ENCODE peak calls at places on chromosomes 7 and 10, in seven cellular contexts. One of them, this sample, is unnamed.
A peak's percentile ranks its signal among the peaks of the same experiment; 100 is the strongest.

GRCh38 chr7:745431-745980 is 18.4 kb upstream of the PRKAR1B start:
- DNase-seq in GM12891: no peak
- DNase-seq in Panc1: no peak
- DNase-seq in T follicular helper cell: no peak
- DNase-seq in CD4-positive, alpha-beta T cell: no peak
- DNase-seq in NCI-H345: no peak
- DNase-seq in germinal center: no peak
- DNase-seq in this sample: no peak

GRCh38 chr7:30470163-30470770 is 8.3 kb downstream of the NOD1 start:
- DNase-seq in GM12891: no peak
- DNase-seq in Panc1: no peak
- DNase-seq in NCI-H345: no peak
- DNase-seq in T follicular helper cell: no peak
- DNase-seq in germinal center: no peak
- DNase-seq in CD4-positive, alpha-beta T cell: no peak
- DNase-seq in this sample: no peak

GRCh38 chr10:50347394-50347802 is 96.1 kb upstream of the ASAH2 start:
- DNase-seq in germinal center: no peak
- DNase-seq in T follicular helper cell: no peak
- DNase-seq in CD4-positive, alpha-beta T cell: no peak
- DNase-seq in GM12891: peak; percentile 16
- DNase-seq in NCI-H345: no peak
- DNase-seq in Panc1: no peak
- DNase-seq in this sample: no peak

GRCh38 chr10:43203491-43204393 is 63.1 kb downstream of the RASGEF1A start:
- DNase-seq in GM12891: peak; percentile 59
- DNase-seq in NCI-H345: peak; percentile 73
- DNase-seq in CD4-positive, alpha-beta T cell: no peak
- DNase-seq in Panc1: peak; percentile 38
- DNase-seq in germinal center: peak; percentile 46
- DNase-seq in T follicular helper cell: no peak
- DNase-seq in this sample: peak; percentile 58

GRCh38 chr10:132627736-132628512 is 90.3 kb downstream of the INPP5A start:
- DNase-seq in GM12891: no peak
- DNase-seq in NCI-H345: no peak
- DNase-seq in germinal center: no peak
- DNase-seq in Panc1: no peak
- DNase-seq in CD4-positive, alpha-beta T cell: no peak
- DNase-seq in T follicular helper cell: no peak
- DNase-seq in this sample: no peak

GRCh38 chr10:111107846-111108245 is 31.0 kb downstream of the ADRA2A start:
- DNase-seq in CD4-positive, alpha-beta T cell: no peak
- DNase-seq in NCI-H345: no peak
- DNase-seq in Panc1: no peak
- DNase-seq in germinal center: no peak
- DNase-seq in GM12891: no peak
- DNase-seq in T follicular helper cell: no peak
- DNase-seq in this sample: no peak

GRCh38 chr10:64113796-64114195 is 592.6 kb downstream of the REEP3 start:
- DNase-seq in CD4-positive, alpha-beta T cell: no peak
- DNase-seq in NCI-H345: no peak
- DNase-seq in germinal center: no peak
- DNase-seq in T follicular helper cell: no peak
- DNase-seq in GM12891: no peak
- DNase-seq in Panc1: no peak
- DNase-seq in this sample: no peak

GRCh38 chr7:139673230-139673629 is 104.6 kb downstream of the HIPK2 start:
- DNase-seq in T follicular helper cell: no peak
- DNase-seq in Panc1: no peak
- DNase-seq in GM12891: peak; percentile 30
- DNase-seq in NCI-H345: no peak
- DNase-seq in germinal center: no peak
- DNase-seq in CD4-positive, alpha-beta T cell: no peak
- DNase-seq in this sample: no peak

GRCh38 chr7:7889791-7890568 is 78.6 kb upstream of the GLCCI1 start:
- DNase-seq in Panc1: no peak
- DNase-seq in CD4-positive, alpha-beta T cell: no peak
- DNase-seq in T follicular helper cell: no peak
- DNase-seq in germinal center: no peak
- DNase-seq in NCI-H345: no peak
- DNase-seq in GM12891: no peak
- DNase-seq in this sample: no peak

GRCh38 chr7:36129048-36129534 is 24.0 kb upstream of the EEPD1 start:
- DNase-seq in germinal center: no peak
- DNase-seq in T follicular helper cell: no peak
- DNase-seq in GM12891: no peak
- DNase-seq in CD4-positive, alpha-beta T cell: no peak
- DNase-seq in Panc1: peak; percentile 82
- DNase-seq in NCI-H345: peak; percentile 26
- DNase-seq in this sample: no peak

GRCh38 chr7:74032191-74032490 is 4.2 kb downstream of the ELN start:
- DNase-seq in T follicular helper cell: no peak
- DNase-seq in Panc1: no peak
- DNase-seq in germinal center: no peak
- DNase-seq in CD4-positive, alpha-beta T cell: no peak
- DNase-seq in NCI-H345: no peak
- DNase-seq in GM12891: no peak
- DNase-seq in this sample: no peak

GRCh38 chr10:115606727-115607126 is 513.6 kb downstream of the ATRNL1 start:
- DNase-seq in germinal center: no peak
- DNase-seq in GM12891: no peak
- DNase-seq in Panc1: no peak
- DNase-seq in T follicular helper cell: no peak
- DNase-seq in NCI-H345: peak; percentile 3
- DNase-seq in CD4-positive, alpha-beta T cell: no peak
- DNase-seq in this sample: no peak

GRCh38 chr7:155448632-155449007 is 9.3 kb upstream of the EN2 start:
- DNase-seq in NCI-H345: no peak
- DNase-seq in germinal center: no peak
- DNase-seq in CD4-positive, alpha-beta T cell: no peak
- DNase-seq in Panc1: no peak
- DNase-seq in T follicular helper cell: no peak
- DNase-seq in GM12891: no peak
- DNase-seq in this sample: no peak

GRCh38 chr10:101394522-101395133 is 40.7 kb downstream of the BTRC start:
- DNase-seq in T follicular helper cell: no peak
- DNase-seq in Panc1: no peak
- DNase-seq in GM12891: no peak
- DNase-seq in NCI-H345: no peak
- DNase-seq in CD4-positive, alpha-beta T cell: no peak
- DNase-seq in germinal center: no peak
- DNase-seq in this sample: no peak

GRCh38 chr7:136859798-136860197 is 8.7 kb upstream of the CHRM2 start:
- DNase-seq in GM12891: no peak
- DNase-seq in NCI-H345: no peak
- DNase-seq in Panc1: no peak
- DNase-seq in CD4-positive, alpha-beta T cell: no peak
- DNase-seq in T follicular helper cell: no peak
- DNase-seq in germinal center: no peak
- DNase-seq in this sample: no peak

GRCh38 chr10:123517376-123517775 is 148.8 kb upstream of the GPR26 start:
- DNase-seq in T follicular helper cell: no peak
- DNase-seq in germinal center: no peak
- DNase-seq in GM12891: no peak
- DNase-seq in NCI-H345: no peak
- DNase-seq in CD4-positive, alpha-beta T cell: no peak
- DNase-seq in Panc1: no peak
- DNase-seq in this sample: no peak

GRCh38 chr10:105503714-105504113 is 862.6 kb downstream of the SORCS3 start:
- DNase-seq in NCI-H345: no peak
- DNase-seq in CD4-positive, alpha-beta T cell: no peak
- DNase-seq in T follicular helper cell: no peak
- DNase-seq in germinal center: no peak
- DNase-seq in Panc1: no peak
- DNase-seq in GM12891: no peak
- DNase-seq in this sample: no peak

GRCh38 chr10:13882112-13882711 is 295.4 kb downstream of the PRPF18 start:
- DNase-seq in NCI-H345: no peak
- DNase-seq in CD4-positive, alpha-beta T cell: no peak
- DNase-seq in Panc1: peak; percentile 57
- DNase-seq in GM12891: no peak
- DNase-seq in germinal center: no peak
- DNase-seq in T follicular helper cell: no peak
- DNase-seq in this sample: no peak

GRCh38 chr10:84291389-84291788 is 37.0 kb upstream of the CCSER2 start:
- DNase-seq in NCI-H345: no peak
- DNase-seq in GM12891: no peak
- DNase-seq in Panc1: no peak
- DNase-seq in T follicular helper cell: no peak
- DNase-seq in CD4-positive, alpha-beta T cell: no peak
- DNase-seq in germinal center: no peak
- DNase-seq in this sample: no peak

GRCh38 chr10:103708627-103709288 is 146.6 kb downstream of the SH3PXD2A start:
- DNase-seq in NCI-H345: no peak
- DNase-seq in CD4-positive, alpha-beta T cell: no peak
- DNase-seq in germinal center: no peak
- DNase-seq in GM12891: no peak
- DNase-seq in Panc1: no peak
- DNase-seq in T follicular helper cell: no peak
- DNase-seq in this sample: no peak

GRCh38 chr10:24415455-24416169 is 206.7 kb downstream of the KIAA1217 start:
- DNase-seq in germinal center: no peak
- DNase-seq in CD4-positive, alpha-beta T cell: no peak
- DNase-seq in GM12891: no peak
- DNase-seq in T follicular helper cell: no peak
- DNase-seq in Panc1: no peak
- DNase-seq in NCI-H345: no peak
- DNase-seq in this sample: no peak

GRCh38 chr7:129610709-129611245 is 743 bp upstream of the NRF1 start:
- DNase-seq in Panc1: no peak
- DNase-seq in GM12891: no peak
- DNase-seq in CD4-positive, alpha-beta T cell: no peak
- DNase-seq in T follicular helper cell: no peak
- DNase-seq in NCI-H345: no peak
- DNase-seq in germinal center: no peak
- DNase-seq in this sample: no peak

GRCh38 chr10:103661951-103662405 is 168.5 kb downstream of the NEURL1 start:
- DNase-seq in NCI-H345: no peak
- DNase-seq in GM12891: no peak
- DNase-seq in T follicular helper cell: no peak
- DNase-seq in germinal center: no peak
- DNase-seq in CD4-positive, alpha-beta T cell: no peak
- DNase-seq in Panc1: no peak
- DNase-seq in this sample: no peak

GRCh38 chr7:105028004-105028403 is 14.0 kb downstream of the KMT2E start:
- DNase-seq in T follicular helper cell: no peak
- DNase-seq in Panc1: no peak
- DNase-seq in CD4-positive, alpha-beta T cell: no peak
- DNase-seq in germinal center: no peak
- DNase-seq in GM12891: no peak
- DNase-seq in NCI-H345: no peak
- DNase-seq in this sample: no peak

GRCh38 chr10:117746541-117747195 is 204.1 kb downstream of the EMX2 start:
- DNase-seq in CD4-positive, alpha-beta T cell: no peak
- DNase-seq in NCI-H345: no peak
- DNase-seq in germinal center: no peak
- DNase-seq in T follicular helper cell: no peak
- DNase-seq in GM12891: no peak
- DNase-seq in Panc1: no peak
- DNase-seq in this sample: no peak

GRCh38 chr10:98414932-98415709 is at the start of gene PYROXD2:
- DNase-seq in T follicular helper cell: peak; percentile 25
- DNase-seq in GM12891: peak; percentile 82
- DNase-seq in Panc1: no peak
- DNase-seq in germinal center: peak; percentile 28
- DNase-seq in CD4-positive, alpha-beta T cell: peak; percentile 16
- DNase-seq in NCI-H345: peak; percentile 88
- DNase-seq in this sample: peak; percentile 81